ENCODE peak calls at places on chromosomes 16 and 17, in four cellular contexts. One of them, this sample, is unnamed.
A peak's percentile ranks its signal among the peaks of the same experiment; 100 is the strongest.

GRCh38 chr16:15855704-15856003 is 1.2 kb downstream of the MYH11 start:
- DNase-seq in K562: no peak
- DNase-seq in HepG2: no peak
- DNase-seq in GM12878: no peak
- DNase-seq in this sample: no peak

GRCh38 chr16:66728117-66728787 is 23.2 kb downstream of the DYNC1LI2 start:
- DNase-seq in K562: peak; percentile 66
- DNase-seq in HepG2: peak; percentile 60
- DNase-seq in GM12878: no peak
- DNase-seq in this sample: no peak

GRCh38 chr17:29443041-29443440 is 52.9 kb downstream of the TAOK1 start:
- DNase-seq in K562: no peak
- DNase-seq in HepG2: no peak
- DNase-seq in GM12878: no peak
- DNase-seq in this sample: no peak

GRCh38 chr17:17724307-17724921 is 43.2 kb downstream of the RAI1 start:
- DNase-seq in K562: no peak
- DNase-seq in HepG2: no peak
- DNase-seq in GM12878: no peak
- DNase-seq in this sample: peak; percentile 66

GRCh38 chr17:2068101-2068518 is 13.2 kb downstream of the HIC1 start:
- DNase-seq in K562: no peak
- DNase-seq in HepG2: no peak
- DNase-seq in GM12878: no peak
- DNase-seq in this sample: no peak

GRCh38 chr17:64223283-64223682 is 39.8 kb downstream of the TEX2 start:
- DNase-seq in K562: no peak
- DNase-seq in HepG2: no peak
- DNase-seq in GM12878: no peak
- DNase-seq in this sample: no peak

GRCh38 chr17:41617698-41618097 is 5.1 kb upstream of the KRT16 start:
- DNase-seq in K562: no peak
- DNase-seq in HepG2: no peak
- DNase-seq in GM12878: no peak
- DNase-seq in this sample: no peak

GRCh38 chr16:21708533-21709115 is 44.9 kb downstream of the OTOA start:
- DNase-seq in K562: peak; percentile 68
- DNase-seq in HepG2: peak; percentile 78
- DNase-seq in GM12878: peak; percentile 27
- DNase-seq in this sample: peak; percentile 82

GRCh38 chr16:53156516-53156915 is 101.7 kb downstream of the CHD9 start:
- DNase-seq in K562: no peak
- DNase-seq in HepG2: no peak
- DNase-seq in GM12878: no peak
- DNase-seq in this sample: no peak

GRCh38 chr16:57348361-57348760 is 10.2 kb upstream of the CCL22 start:
- DNase-seq in K562: no peak
- DNase-seq in HepG2: no peak
- DNase-seq in GM12878: no peak
- DNase-seq in this sample: no peak

GRCh38 chr16:82580293-82580900 is 46.4 kb upstream of the CDH13 start:
- DNase-seq in K562: no peak
- DNase-seq in HepG2: peak; percentile 16
- DNase-seq in GM12878: no peak
- DNase-seq in this sample: peak; percentile 25

GRCh38 chr16:9850716-9851115 is 331.5 kb downstream of the GRIN2A start:
- DNase-seq in K562: no peak
- DNase-seq in HepG2: no peak
- DNase-seq in GM12878: no peak
- DNase-seq in this sample: no peak

GRCh38 chr16:47778106-47778803 is 317.1 kb downstream of the PHKB start:
- DNase-seq in K562: no peak
- DNase-seq in HepG2: no peak
- DNase-seq in GM12878: no peak
- DNase-seq in this sample: no peak
- TF ChIP-seq ESRRA in K562: no peak
- TF ChIP-seq ESRRA in HepG2: no peak
- TF ChIP-seq ESRRA in GM12878: no peak
- TF ChIP-seq ESRRA in this sample: no peak

GRCh38 chr16:35386619-35387018 is 1927.2 kb downstream of the TP53TG3F start:
- DNase-seq in K562: no peak
- DNase-seq in HepG2: no peak
- DNase-seq in GM12878: no peak
- DNase-seq in this sample: no peak

DNA sequence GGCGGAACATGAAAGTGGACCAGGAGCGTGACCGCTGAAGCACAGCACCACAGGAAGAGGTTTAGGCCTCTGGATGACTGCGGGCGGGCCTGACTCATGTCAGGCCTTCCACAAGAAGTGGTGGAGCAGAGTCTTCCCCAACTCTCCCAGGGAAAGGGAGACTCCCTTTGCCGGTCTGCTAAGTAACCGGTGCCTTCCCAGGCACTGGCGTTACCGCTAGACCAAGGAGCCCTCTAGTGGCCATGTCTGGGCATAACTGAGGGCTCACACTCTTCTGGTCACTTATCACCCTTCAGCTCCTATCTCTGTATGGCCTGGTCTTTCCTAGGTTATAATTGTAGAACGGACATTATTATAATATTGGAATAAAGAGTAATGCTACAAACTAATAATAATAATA is 1931.9 kb downstream of the TP53TG3F start:
- DNase-seq in K562: peak; percentile 19
- DNase-seq in HepG2: peak; percentile 43
- DNase-seq in GM12878: no peak
- DNase-seq in this sample: peak; percentile 47
- TF ChIP-seq TCF7 in K562: no peak
- TF ChIP-seq TCF7 in HepG2: no peak
- TF ChIP-seq TCF7 in GM12878: no peak
- TF ChIP-seq TCF7 in this sample: no peak

DNA sequence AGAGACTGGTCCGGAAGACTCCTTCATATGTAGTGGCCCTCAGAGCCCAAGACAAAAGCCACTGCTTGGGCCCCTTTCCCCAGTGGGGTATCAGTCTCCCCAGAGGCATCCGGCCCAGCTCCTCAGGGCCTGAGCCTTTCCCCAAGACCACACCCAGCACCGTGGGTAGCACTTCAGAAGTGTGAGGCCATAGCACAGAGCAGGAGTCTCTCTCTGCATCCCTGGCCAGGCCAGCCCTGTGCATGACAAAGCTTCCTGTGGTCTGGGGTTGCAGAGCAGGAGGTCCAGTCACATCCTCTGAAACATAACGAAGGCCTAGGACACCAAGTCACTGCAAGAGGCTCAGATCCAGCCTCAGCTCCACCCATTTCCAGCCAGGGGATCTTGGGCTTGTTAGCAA is 56.8 kb upstream of the ZNF423 start:
- DNase-seq in K562: no peak
- DNase-seq in HepG2: no peak
- DNase-seq in GM12878: no peak
- DNase-seq in this sample: no peak
- TF ChIP-seq ESRRA in K562: no peak
- TF ChIP-seq ESRRA in HepG2: no peak
- TF ChIP-seq ESRRA in GM12878: no peak
- TF ChIP-seq ESRRA in this sample: no peak

GRCh38 chr17:35046740-35047283 is 16.7 kb downstream of the RFFL start:
- DNase-seq in K562: peak; percentile 14
- DNase-seq in HepG2: peak; percentile 63
- DNase-seq in GM12878: peak; percentile 81
- DNase-seq in this sample: no peak
- TF ChIP-seq TCF7 in K562: no peak
- TF ChIP-seq TCF7 in HepG2: no peak
- TF ChIP-seq TCF7 in GM12878: no peak
- TF ChIP-seq TCF7 in this sample: no peak

DNA sequence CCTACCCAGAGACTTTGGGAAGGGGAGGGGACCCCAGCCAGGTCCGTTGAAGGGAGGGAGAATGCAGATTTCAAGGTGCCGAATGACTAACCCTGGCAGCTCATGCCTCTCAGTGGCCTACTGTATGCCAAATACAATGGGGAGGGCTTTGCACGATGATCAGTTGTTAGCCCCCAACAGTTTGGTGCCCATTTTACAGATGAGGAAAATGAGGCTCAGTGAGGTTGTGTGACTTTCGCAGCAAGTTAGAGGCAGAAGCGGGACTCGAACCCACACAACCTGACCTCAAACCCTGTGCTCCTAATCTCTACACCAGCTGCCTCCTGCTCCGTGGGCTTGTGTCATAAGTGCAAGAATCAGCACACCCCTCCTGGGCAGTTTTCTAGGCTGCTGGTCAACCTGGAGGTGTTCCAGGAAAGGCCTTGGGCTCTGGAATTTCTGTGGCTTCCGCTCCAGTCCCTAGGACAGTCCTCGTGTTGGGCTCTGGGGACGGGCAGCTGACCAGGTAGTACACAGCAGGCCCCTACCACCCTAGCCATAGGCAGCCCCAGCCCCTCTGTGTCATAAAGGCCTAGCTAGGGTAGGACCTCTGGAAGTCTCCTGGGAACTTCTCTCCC is 11.9 kb upstream of the NAGPA start:
- DNase-seq in K562: no peak
- DNase-seq in HepG2: no peak
- DNase-seq in GM12878: no peak
- DNase-seq in this sample: no peak
- TF ChIP-seq ESRRA in K562: no peak
- TF ChIP-seq ESRRA in HepG2: no peak
- TF ChIP-seq ESRRA in GM12878: no peak
- TF ChIP-seq ESRRA in this sample: no peak

DNA sequence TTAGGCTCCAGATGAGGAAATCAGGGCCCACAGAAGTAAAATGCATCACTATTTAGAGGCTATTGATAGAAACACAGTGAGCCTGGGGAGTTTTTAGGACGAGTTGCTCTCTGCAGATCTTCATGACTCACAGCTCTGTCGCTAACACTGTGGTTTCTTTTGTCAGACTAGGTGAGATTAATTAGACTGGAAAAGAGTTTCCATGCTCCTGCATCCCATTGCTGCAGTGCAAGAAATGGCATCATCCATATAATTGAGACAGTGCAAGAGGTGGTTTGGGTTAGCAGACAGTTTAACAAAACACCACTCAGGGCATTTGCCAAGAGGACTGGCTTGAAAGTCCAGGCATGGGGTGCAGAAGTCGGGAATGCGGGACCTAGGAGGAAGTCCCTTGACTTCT is 198.8 kb upstream of the CACNG5 start:
- DNase-seq in K562: no peak
- DNase-seq in HepG2: no peak
- DNase-seq in GM12878: no peak
- DNase-seq in this sample: no peak
- TF ChIP-seq TCF7 in K562: no peak
- TF ChIP-seq TCF7 in HepG2: no peak
- TF ChIP-seq TCF7 in GM12878: no peak
- TF ChIP-seq TCF7 in this sample: no peak

This sample was measured in WTC11.